ENCODE peak calls at places on chromosomes 2 and 18, in five cellular contexts. S, E, T, D and P are unnamed samples.

GRCh38 chr2:111244864-111245263 is 124.2 kb downstream of the BCL2L11 start:
- DNase-seq in E (no peak), T (no peak), S (no peak), D (no peak), P (no peak)

GRCh38 chr2:97661927-97662326 is 1.9 kb downstream of the ACTR1B start:
- DNase-seq in T (no peak), E (no peak), S (no peak), D (no peak), P (no peak)

GRCh38 chr2:177573120-177573519 is 180.5 kb downstream of the AGPS start:
- DNase-seq in T (peak; percentile 7), S (no peak), E (no peak), D (no peak), P (no peak)

GRCh38 chr2:48346124-48346536 is 183.8 kb upstream of the STON1 start:
- DNase-seq in S (no peak), D (no peak), T (peak; percentile 91), E (peak; percentile 88), P (no peak)

GRCh38 chr2:184564092-184564491 is 34.2 kb upstream of the ZNF804A start:
- DNase-seq in D (no peak), E (peak; percentile 7), S (no peak), T (no peak), P (no peak)

GRCh38 chr18:12052866-12053265 is 40.8 kb upstream of the ANKRD62 start:
- DNase-seq in D (no peak), T (no peak), E (no peak), S (no peak), P (no peak)

GRCh38 chr2:185828326-185828725 is 89.7 kb downstream of the FSIP2 start:
- DNase-seq in T (no peak), D (no peak), E (no peak), S (no peak), P (no peak)

GRCh38 chr18:51610481-51610880 is 413.0 kb upstream of the MEX3C start:
- DNase-seq in T (no peak), D (no peak), E (no peak), S (no peak), P (no peak)

GRCh38 chr2:129782618-129782960 is 196.9 kb upstream of the RAB6C start:
- DNase-seq in E (no peak), T (no peak), S (no peak), D (no peak), P (no peak)

GRCh38 chr2:57126410-57126809 is 920.2 kb upstream of the VRK2 start:
- DNase-seq in T (no peak), D (no peak), E (no peak), S (no peak), P (no peak)

GRCh38 chr2:179861027-179861776 is at the start of gene ZNF385B:
- DNase-seq in T (peak; percentile 3), E (peak; percentile 3), S (peak; percentile 61), D (peak; percentile 67), P (peak; percentile 15)

GRCh38 chr2:157404363-157404762 is 39.5 kb downstream of the CYTIP start:
- DNase-seq in E (no peak), T (no peak), D (no peak), S (no peak), P (no peak)

GRCh38 chr2:88669371-88670214 is 21.9 kb upstream of the RPIA start:
- DNase-seq in D (peak; percentile 33), E (peak; percentile 50), S (no peak), T (peak; percentile 52), P (no peak)

GRCh38 chr2:219056176-219056895 is 4.4 kb downstream of the IHH start:
- DNase-seq in D (no peak), E (no peak), S (no peak), T (no peak), P (no peak)

GRCh38 chr2:99336780-99337163 is 417 bp upstream of the EIF5B start:
- DNase-seq in T (no peak), S (no peak), D (no peak), E (no peak), P (no peak)

GRCh38 chr2:26356771-26357170 is 10.2 kb upstream of the ADGRF3 start:
- DNase-seq in E (no peak), S (no peak), D (no peak), T (peak; percentile 21), P (no peak)

GRCh38 chr2:160075171-160075570 is 12.8 kb upstream of the PLA2R1 start:
- DNase-seq in D (no peak), T (peak; percentile 33), S (no peak), E (no peak), P (no peak)

GRCh38 chr18:48342125-48342524 is 67.1 kb downstream of the ZBTB7C start:
- DNase-seq in T (no peak), S (no peak), D (no peak), E (no peak), P (no peak)

GRCh38 chr2:159538801-159539200 is 77.5 kb downstream of the BAZ2B start:
- DNase-seq in D (no peak), E (no peak), T (no peak), S (no peak), P (no peak)

GRCh38 chr2:85062565-85062964 is 70.6 kb upstream of the TCF7L1 start:
- DNase-seq in T (no peak), E (no peak), D (no peak), S (no peak), P (no peak)

GRCh38 chr18:49584431-49584830 is 22.6 kb downstream of the LIPG start:
- DNase-seq in S (no peak), D (no peak), T (no peak), E (no peak), P (no peak)

GRCh38 chr2:234463626-234464290 is 33.1 kb downstream of the ARL4C start:
- DNase-seq in S (no peak), T (peak; percentile 76), E (no peak), D (no peak), P (no peak)

GRCh38 chr2:212595036-212595654 is 56.5 kb upstream of the ERBB4 start:
- DNase-seq in S (no peak), T (peak; percentile 46), D (no peak), E (peak; percentile 3), P (no peak)

GRCh38 chr2:234290671-234291070 is 206.2 kb downstream of the ARL4C start:
- DNase-seq in S (no peak), E (no peak), D (no peak), T (no peak), P (no peak)

GRCh38 chr2:173963323-173963816 is 1.8 kb downstream of the SP3 start:
- DNase-seq in T (peak; percentile 75), S (no peak), E (peak; percentile 86), D (no peak), P (no peak)

GRCh38 chr2:26018184-26018716 is 15.6 kb upstream of the RAB10 start:
- DNase-seq in S (no peak), D (peak; percentile 79), E (peak; percentile 86), T (peak; percentile 88), P (peak; percentile 53)

GRCh38 chr2:239190346-239190745 is 210.5 kb downstream of the HDAC4 start:
- DNase-seq in E (no peak), S (no peak), D (peak; percentile 24), T (no peak), P (no peak)

GRCh38 chr18:7273301-7273911 is 42.5 kb downstream of the LRRC30 start:
- DNase-seq in E (peak; percentile 74), S (no peak), D (no peak), T (peak; percentile 28), P (no peak)

GRCh38 chr2:142220239-142220638 is 89.4 kb upstream of the LRP1B start:
- DNase-seq in T (no peak), S (no peak), E (no peak), D (no peak), P (no peak)

GRCh38 chr18:76450452-76450851 is 44.6 kb downstream of the ZNF516 start:
- DNase-seq in D (no peak), E (no peak), S (no peak), T (peak; percentile 50), P (peak; percentile 39)

GRCh38 chr18:76452357-76452756 is 42.7 kb downstream of the ZNF516 start:
- DNase-seq in E (peak; percentile 81), D (no peak), S (no peak), T (peak; percentile 67), P (no peak)

GRCh38 chr18:76453057-76453561 is 41.9 kb downstream of the ZNF516 start:
- DNase-seq in E (peak; percentile 3), T (no peak), S (no peak), D (peak; percentile 21), P (no peak)

GRCh38 chr18:76450912-76451421 is 44.1 kb downstream of the ZNF516 start:
- DNase-seq in T (peak; percentile 72), E (peak; percentile 83), D (peak; percentile 51), S (peak; percentile 35), P (peak; percentile 52)

GRCh38 chr18:76451475-76452331 is 43.3 kb downstream of the ZNF516 start:
- DNase-seq in D (peak; percentile 27), E (peak; percentile 39), S (peak; percentile 21), T (no peak), P (no peak)
- H3K23ac ChIP-seq in D (no peak overlapping the region), E (peak overlapping the region; percentile 83), S (no peak overlapping the region), T (peak overlapping the region; percentile 86), P (no peak overlapping the region)

DNA sequence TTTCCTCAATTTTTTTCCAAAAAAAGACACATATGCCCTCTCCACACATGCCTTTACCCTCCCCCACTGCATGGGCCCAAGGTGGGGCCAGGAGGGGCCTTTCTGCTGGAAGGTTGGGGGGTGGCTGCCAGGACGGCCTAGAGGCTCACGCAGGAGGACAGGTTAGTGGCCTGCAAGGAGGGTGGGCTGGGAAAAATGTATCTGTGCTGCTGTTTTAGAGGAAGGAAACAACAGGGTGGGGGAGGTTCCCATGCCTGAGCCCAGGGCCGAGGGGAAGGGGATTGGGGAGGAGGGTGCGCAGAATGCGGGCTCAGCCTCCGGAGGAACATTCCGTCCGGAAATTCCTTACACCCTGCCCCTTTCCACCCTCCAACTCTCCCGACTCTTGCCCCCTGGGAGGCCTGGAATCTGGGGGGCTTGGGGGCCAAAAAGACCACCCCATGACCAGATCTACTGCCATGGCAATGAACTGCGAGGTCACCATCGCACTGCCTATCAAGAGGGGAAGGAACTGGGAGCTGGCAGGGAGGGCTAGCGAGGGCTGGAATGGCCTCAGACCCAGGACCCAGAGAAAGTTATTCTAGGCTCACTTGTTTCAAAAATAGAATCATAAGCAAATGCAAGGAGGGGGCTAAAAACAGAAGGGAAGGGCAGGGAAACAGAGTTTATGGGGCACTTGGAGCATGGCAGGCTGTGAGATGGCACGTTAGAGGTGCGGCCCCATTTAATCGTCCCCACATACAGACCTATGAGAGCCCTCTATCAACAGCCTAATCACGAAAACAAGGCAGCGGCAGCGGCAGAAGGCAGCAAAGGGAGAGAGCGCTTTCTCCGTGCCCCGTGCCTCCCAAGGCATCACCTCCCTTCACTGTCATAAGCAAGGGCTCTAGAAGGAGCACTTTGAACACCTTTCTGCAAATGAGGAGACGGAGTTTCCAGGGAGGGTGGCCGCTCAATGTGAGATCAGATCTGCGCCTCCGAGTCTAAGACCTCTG is 90.5 kb downstream of the TNS1 start:
- DNase-seq in E (no peak), T (no peak), D (no peak), S (no peak), P (no peak)
- H3K23ac ChIP-seq in E (no peak overlapping the region), T (peak overlapping the region; percentile 84), D (no peak overlapping the region), S (no peak overlapping the region), P (no peak overlapping the region)

GRCh38 chr18:44744206-44745180 is 63.8 kb downstream of the SETBP1 start:
- DNase-seq in E (no peak), S (peak; percentile 74), T (no peak), D (peak; percentile 62), P (no peak)
- H3K23ac ChIP-seq in E (peak overlapping the region; percentile 14), S (peak overlapping the region; percentile 6), T (no peak overlapping the region), D (no peak overlapping the region), P (no peak overlapping the region)

DNA sequence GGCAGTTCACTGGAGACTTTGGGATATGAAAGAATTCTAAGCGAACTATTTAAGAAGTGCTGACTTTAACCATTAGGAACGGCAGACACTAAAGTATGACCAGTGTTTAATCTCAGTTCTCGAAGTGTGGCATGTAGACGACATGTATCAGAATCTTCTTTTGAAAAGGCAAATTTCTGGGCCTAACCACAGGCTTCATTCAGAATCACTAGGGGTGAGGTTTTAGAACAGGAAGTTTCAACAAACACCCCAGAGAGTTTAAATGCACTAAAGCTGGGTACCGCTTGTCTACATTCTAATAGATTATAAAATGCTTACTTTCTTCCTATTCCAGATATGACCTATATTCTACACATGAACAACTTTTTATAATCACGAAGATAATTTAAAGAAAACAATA is 180.3 kb downstream of the ANKRD44 start:
- DNase-seq in T (no peak), D (no peak), S (no peak), E (no peak), P (no peak)
- H3K23ac ChIP-seq in T (no peak overlapping the region), D (no peak overlapping the region), S (no peak overlapping the region), E (no peak overlapping the region), P (no peak overlapping the region)